ENCODE peak calls at places on chromosomes 7 and 10, in five cellular contexts. U is SK-MEL-5; N is right cardiac atrium; P is transverse colon; L is stimulated activated CD4-positive, alpha-beta T cell treated with anti-CD3 and anti-CD28 coated beads, Interleukin-1b, Interleukin-23, amount 100 ng/mL, for 48 hours. F is an unnamed sample.

GRCh38 chr7:82294258-82294855 is 149.2 kb downstream of the CACNA2D1 start:
- DNase-seq in N (no peak), P (no peak), L (no peak), U (no peak), F (no peak)

GRCh38 chr10:79410315-79411094 is 34.9 kb downstream of the ZCCHC24 start:
- DNase-seq in P (no peak), U (no peak), N (no peak), L (no peak), F (peak; percentile 30)

GRCh38 chr10:124287071-124287685 is 131.5 kb downstream of the OAT start:
- DNase-seq in P (peak; percentile 6), L (no peak), N (no peak), U (no peak), F (peak; percentile 21)

GRCh38 chr10:122464575-122464974 is 3.2 kb downstream of the HTRA1 start:
- DNase-seq in N (no peak), U (no peak), P (no peak), L (no peak), F (no peak)

GRCh38 chr10:30583778-30584415 is 45.7 kb downstream of the LYZL2 start:
- DNase-seq in U (peak; percentile 62), N (peak; percentile 59), L (no peak), P (peak; percentile 79), F (peak; percentile 60)

GRCh38 chr10:100303724-100304319 is 17.3 kb upstream of the BLOC1S2 start:
- DNase-seq in P (no peak), U (peak; percentile 63), L (no peak), N (no peak), F (no peak)

GRCh38 chr10:124296813-124297788 is 121.6 kb downstream of the OAT start:
- DNase-seq in L (no peak), N (no peak), P (no peak), U (peak; percentile 22), F (peak; percentile 13)

GRCh38 chr7:93836111-93836510 is 54.4 kb downstream of the TFPI2 start:
- DNase-seq in U (peak; percentile 9), N (no peak), L (no peak), P (no peak), F (no peak)

GRCh38 chr10:118952493-118953295 is 76.8 kb upstream of the NANOS1 start:
- DNase-seq in P (no peak), N (no peak), U (no peak), L (no peak), F (no peak)

GRCh38 chr10:18178862-18179483 is 38.7 kb downstream of the CACNB2 start:
- DNase-seq in L (no peak), P (no peak), N (no peak), U (no peak), F (no peak)

GRCh38 chr10:102418612-102419560 is at the start of gene PSD:
- DNase-seq in L (no peak), P (no peak), N (no peak), U (no peak), F (no peak)

GRCh38 chr10:131859341-131860020 is 41.3 kb upstream of the PPP2R2D start:
- DNase-seq in U (no peak), P (no peak), L (no peak), N (no peak), F (peak; percentile 20)

GRCh38 chr7:136728945-136729344 is 139.5 kb upstream of the CHRM2 start:
- DNase-seq in L (no peak), N (no peak), U (no peak), P (no peak), F (no peak)

GRCh38 chr10:61350068-61350467 is 103.1 kb downstream of the TMEM26 start:
- DNase-seq in N (no peak), P (no peak), L (no peak), U (no peak), F (no peak)

GRCh38 chr7:41116817-41117216 is 586.1 kb downstream of the INHBA start:
- DNase-seq in L (no peak), N (no peak), P (no peak), U (no peak), F (no peak)

GRCh38 chr7:157521061-157521731 is 184.4 kb downstream of the DNAJB6 start:
- DNase-seq in P (no peak), L (no peak), U (no peak), N (no peak), F (peak; percentile 41)

GRCh38 chr7:4144801-4145470 is 537.2 kb upstream of the FOXK1 start:
- DNase-seq in P (peak; percentile 21), L (no peak), U (no peak), N (peak; percentile 35), F (no peak)

GRCh38 chr7:157668221-157668883 is 331.5 kb downstream of the DNAJB6 start:
- DNase-seq in U (no peak), N (no peak), L (no peak), P (no peak), F (peak; percentile 16)

GRCh38 chr7:13912740-13913320 is 76.6 kb downstream of the ETV1 start:
- DNase-seq in P (no peak), L (no peak), U (no peak), N (no peak), F (no peak)

GRCh38 chr10:43404675-43405221 is 4.2 kb downstream of the HNRNPF start:
- DNase-seq in N (no peak), U (no peak), L (no peak), P (no peak), F (no peak)

GRCh38 chr7:74051193-74051592 is 23.2 kb downstream of the ELN start:
- DNase-seq in L (no peak), N (peak; percentile 35), U (no peak), P (no peak), F (no peak)

GRCh38 chr10:132363921-132364593 is 32.1 kb downstream of the LRRC27 start:
- DNase-seq in L (no peak), N (no peak), P (no peak), U (no peak), F (no peak)

GRCh38 chr10:108393111-108393510 is 1228.6 kb upstream of the SORCS1 start:
- DNase-seq in U (no peak), P (no peak), L (no peak), N (no peak), F (no peak)

GRCh38 chr10:114654829-114655575 is 3.1 kb downstream of the ABLIM1 start:
- DNase-seq in P (no peak), L (no peak), N (no peak), U (no peak), F (no peak)

GRCh38 chr7:156105337-156106106 is 293.3 kb upstream of the SHH start:
- DNase-seq in P (no peak), N (no peak), U (no peak), L (no peak), F (no peak)

GRCh38 chr7:128431221-128431620 is 21.4 kb upstream of the IMPDH1 start:
- DNase-seq in L (no peak), U (no peak), N (peak; percentile 58), P (no peak), F (no peak)